ENCODE peak calls at places on chromosomes 2 and 18, in six cellular contexts. B is foreskin keratinocyte, P is transverse colon, C is spleen, J is ovary, S is tibial artery. D is an unnamed sample. For H3K27me3 and H3K4me1, the result is how much of the 10 kb centered on the place peaks cover.

GRCh38 chr2:157055660-157056199 is 201.8 kb upstream of the GALNT5 start:
- DNase-seq in B (no peak), P (no peak), C (no peak), J (no peak), S (no peak), D (no peak)

GRCh38 chr2:100196786-100197494 is 54.5 kb upstream of the AFF3 start:
- DNase-seq in B (no peak), P (no peak), C (no peak), J (no peak), S (no peak), D (no peak)

GRCh38 chr2:42810971-42811865 is 18.8 kb upstream of the HAAO start:
- DNase-seq in B (no peak), P (peak), C (peak), J (peak), S (peak), D (peak)

GRCh38 chr2:33373986-33374385 is 102.5 kb upstream of the RASGRP3 start:
- DNase-seq in B (no peak), P (no peak), C (no peak), J (no peak), S (peak), D (no peak)

GRCh38 chr18:74856967-74857366 is 259.3 kb downstream of the ZNF407 start:
- DNase-seq in B (no peak), P (no peak), C (no peak), J (no peak), S (no peak), D (no peak)

GRCh38 chr2:27085670-27086089 is 892 bp upstream of the KHK start:
- DNase-seq in B (no peak), P (peak), C (peak), J (peak), S (peak), D (peak)

GRCh38 chr18:74897971-74898657 is 300.4 kb downstream of the ZNF407 start:
- DNase-seq in B (no peak), P (no peak), C (no peak), J (no peak), S (no peak), D (no peak)

GRCh38 chr2:165621086-165621560 is 151.6 kb downstream of the CSRNP3 start:
- DNase-seq in B (no peak), P (no peak), C (no peak), J (no peak), S (peak), D (no peak)

GRCh38 chr2:58291726-58292430 is 50.8 kb upstream of the FANCL start:
- DNase-seq in B (no peak), P (no peak), C (no peak), J (no peak), S (no peak), D (no peak)

GRCh38 chr2:157839162-157839801 is 36.8 kb downstream of the ACVR1 start:
- DNase-seq in B (no peak), P (no peak), C (no peak), J (no peak), S (peak), D (peak)

GRCh38 chr2:29295843-29296242 is 180.6 kb downstream of the CLIP4 start:
- DNase-seq in B (no peak), P (no peak), C (no peak), J (no peak), S (no peak), D (peak)

GRCh38 chr2:188629890-188630483 is 338.3 kb downstream of the GULP1 start:
- DNase-seq in B (no peak), P (no peak), C (no peak), J (peak), S (no peak), D (no peak)

GRCh38 chr2:74602553-74603281 is 45.4 kb downstream of the M1AP start:
- DNase-seq in B (peak), P (no peak), C (no peak), J (no peak), S (no peak), D (no peak)

GRCh38 chr2:29325544-29325943 is 210.3 kb downstream of the CLIP4 start:
- DNase-seq in B (peak), P (no peak), C (no peak), J (no peak), S (no peak), D (no peak)

GRCh38 chr2:101518470-101519172 is 43.7 kb upstream of the RFX8 start:
- DNase-seq in B (no peak), P (peak), C (no peak), J (peak), S (no peak), D (peak)

GRCh38 chr2:47072728-47073191 is 82.3 kb downstream of the STPG4 start:
- DNase-seq in B (no peak), P (peak), C (no peak), J (peak), S (peak), D (peak)

GRCh38 chr2:111671426-111672150 is 212.4 kb downstream of the ANAPC1 start:
- DNase-seq in B (no peak), P (peak), C (no peak), J (no peak), S (peak), D (no peak)

GRCh38 chr2:215601526-215601925 is 165.7 kb upstream of the FN1 start:
- DNase-seq in B (no peak), P (no peak), C (no peak), J (no peak), S (no peak), D (no peak)

GRCh38 chr2:44955593-44956449 is 14.3 kb downstream of the SIX3 start:
- DNase-seq in B (no peak), P (peak), C (peak), J (peak), S (peak), D (peak)

GRCh38 chr2:195479407-195479806 is 177.6 kb upstream of the SLC39A10 start:
- DNase-seq in B (no peak), P (no peak), C (no peak), J (no peak), S (no peak), D (no peak)

GRCh38 chr2:47528874-47529273 is 125.9 kb downstream of the MSH2 start:
- DNase-seq in B (no peak), P (no peak), C (no peak), J (no peak), S (no peak), D (no peak)

GRCh38 chr2:47664817-47665216 is 118.1 kb upstream of the MSH6 start:
- DNase-seq in B (no peak), P (peak), C (no peak), J (no peak), S (no peak), D (no peak)

GRCh38 chr18:45467307-45467706 is 148.0 kb upstream of the SLC14A2 start:
- DNase-seq in B (no peak), P (no peak), C (no peak), J (no peak), S (no peak), D (no peak)

GRCh38 chr2:174593574-174594203 is 3.9 kb downstream of the WIPF1 start:
- DNase-seq in B (no peak), P (peak), C (no peak), J (no peak), S (no peak), D (no peak)

GRCh38 chr2:47267389-47268086 is 112.4 kb upstream of the STPG4 start:
- DNase-seq in B (no peak), P (no peak), C (no peak), J (no peak), S (no peak), D (no peak)

GRCh38 chr2:28462122-28462521 is 33.7 kb upstream of the PLB1 start:
- DNase-seq in B (no peak), P (no peak), C (no peak), J (no peak), S (no peak), D (no peak)

GRCh38 chr18:3594760-3595241 is 144.8 kb downstream of the TGIF1 start:
- DNase-seq in B (peak), P (peak), C (no peak), J (peak), S (no peak), D (no peak)

GRCh38 chr2:30866974-30867373 is 59.7 kb upstream of the CAPN13 start:
- DNase-seq in B (no peak), P (no peak), C (no peak), J (no peak), S (no peak), D (no peak)

GRCh38 chr18:8212893-8213805 is 396.1 kb upstream of the RAB12 start:
- DNase-seq in B (no peak), P (no peak), C (no peak), J (no peak), S (no peak), D (no peak)

GRCh38 chr18:30500240-30500945 is 542.1 kb downstream of the DSC3 start:
- DNase-seq in B (no peak), P (no peak), C (no peak), J (no peak), S (no peak), D (no peak)

GRCh38 chr2:141331127-141331526 is 799.7 kb downstream of the LRP1B start:
- DNase-seq in B (peak), P (no peak), C (no peak), J (no peak), S (no peak), D (no peak)

GRCh38 chr2:241443486-241444223 is 64.7 kb downstream of the STK25 start:
- DNase-seq in B (peak), P (peak), C (peak), J (no peak), S (no peak), D (peak)

GRCh38 chr2:58336416-58336815 is 95.3 kb upstream of the FANCL start:
- DNase-seq in B (no peak), P (no peak), C (no peak), J (no peak), S (no peak), D (no peak)

GRCh38 chr2:215542690-215543089 is 106.8 kb upstream of the FN1 start:
- DNase-seq in B (no peak), P (no peak), C (no peak), J (no peak), S (no peak), D (no peak)

GRCh38 chr2:63898839-63899238 is 57.1 kb downstream of the UGP2 start:
- DNase-seq in B (no peak), P (no peak), C (no peak), J (no peak), S (no peak), D (no peak)

GRCh38 chr2:24971550-24972314 is at the start of gene DNAJC27:
- DNase-seq in B (peak), P (peak), C (peak), J (peak), S (peak), D (peak)

GRCh38 chr2:162874412-162874811 is 35.8 kb upstream of the KCNH7 start:
- DNase-seq in B (no peak), P (no peak), C (no peak), J (no peak), S (no peak), D (no peak)

GRCh38 chr2:236904389-236905263 is 181.1 kb upstream of the COPS8 start:
- DNase-seq in B (no peak), P (no peak), C (no peak), J (no peak), S (no peak), D (no peak)

GRCh38 chr18:59042477-59042842 is 97.2 kb upstream of the SEC11C start:
- DNase-seq in B (no peak), P (no peak), C (no peak), J (no peak), S (no peak), D (no peak)

GRCh38 chr18:10787293-10787901 is 261.6 kb downstream of the NAPG start:
- DNase-seq in B (no peak), P (peak), C (peak), J (peak), S (peak), D (peak)

GRCh38 chr18:10793730-10794370 is 268.0 kb downstream of the NAPG start:
- DNase-seq in B (no peak), P (no peak), C (no peak), J (no peak), S (no peak), D (no peak)

GRCh38 chr18:10794771-10795170 is 268.9 kb downstream of the NAPG start:
- DNase-seq in B (no peak), P (no peak), C (no peak), J (no peak), S (no peak), D (no peak)

GRCh38 chr18:10791141-10791808 is 265.4 kb downstream of the NAPG start:
- DNase-seq in B (no peak), P (peak), C (no peak), J (no peak), S (no peak), D (no peak)

DNA sequence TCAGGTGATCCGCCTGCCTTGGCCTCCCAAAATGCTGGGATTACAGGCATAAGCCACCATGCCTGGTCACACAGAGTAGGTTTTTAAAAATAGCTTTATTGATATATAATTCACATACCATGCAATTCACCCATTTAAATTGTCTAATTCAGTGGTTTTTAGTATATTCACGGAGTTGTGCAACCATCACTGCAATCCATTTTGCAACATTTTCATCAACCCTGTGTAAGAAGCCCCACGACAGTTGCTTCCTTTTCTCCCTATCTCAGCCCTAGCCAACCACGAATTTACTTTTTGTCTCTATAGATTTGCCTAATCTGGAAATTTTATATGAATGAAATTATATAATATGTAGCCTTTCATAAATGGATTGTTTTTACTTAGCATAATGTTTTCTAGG is 266.4 kb downstream of the NAPG start:
- DNase-seq in B (no peak), P (no peak), C (no peak), J (no peak), S (no peak), D (no peak)
- H3K27me3 ChIP-seq in B (under half), P (under half), C (under half), J (under half), S (under half), D (under half)

GRCh38 chr2:112727276-112728028 is 6.6 kb downstream of the NT5DC4 start:
- DNase-seq in B (no peak), P (no peak), C (no peak), J (no peak), S (no peak), D (no peak)
- TF ChIP-seq CTCF in B (no peak), P (no peak), C (no peak), J (no peak), S (no peak), D (no peak)

DNA sequence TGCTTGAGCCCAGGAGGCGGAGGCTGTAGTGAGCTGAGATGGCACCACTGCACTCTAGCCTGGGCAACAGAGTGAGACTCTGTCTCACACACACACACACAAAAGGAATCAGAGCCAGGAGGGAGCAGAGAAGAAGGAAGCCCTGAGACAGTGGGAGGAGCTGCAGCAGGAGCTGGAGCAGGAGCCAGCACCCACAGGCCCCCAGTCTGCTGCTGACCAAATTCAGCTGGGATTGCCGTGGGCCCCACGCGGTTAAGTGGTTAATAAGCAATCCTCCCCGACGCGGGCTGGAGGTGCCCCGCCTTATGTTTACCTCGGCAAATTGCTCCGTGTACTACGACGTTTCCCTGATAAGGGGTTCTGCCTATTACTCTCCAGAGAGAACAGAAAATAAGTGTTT is 265.3 kb downstream of the TWIST2 start:
- DNase-seq in B (no peak), P (peak), C (no peak), J (peak), S (no peak), D (no peak)
- H3K4me1 ChIP-seq in B (under half), P (under half), C (under half), J (under half), S (under half), D (under half)

GRCh38 chr18:55751476-55751875 is 163.5 kb upstream of the TCF4 start:
- DNase-seq in B (no peak), P (no peak), C (no peak), J (no peak), S (no peak), D (no peak)
- H3K27me3 ChIP-seq in B (under half), P (under half), C (under half), J (under half), S (under half), D (under half)

GRCh38 chr18:67194886-67195285 is 321.6 kb downstream of the DSEL start:
- DNase-seq in B (no peak), P (no peak), C (no peak), J (no peak), S (no peak), D (peak)
- TF ChIP-seq CTCF in B (no peak), P (no peak), C (no peak), J (no peak), S (no peak), D (peak)

DNA sequence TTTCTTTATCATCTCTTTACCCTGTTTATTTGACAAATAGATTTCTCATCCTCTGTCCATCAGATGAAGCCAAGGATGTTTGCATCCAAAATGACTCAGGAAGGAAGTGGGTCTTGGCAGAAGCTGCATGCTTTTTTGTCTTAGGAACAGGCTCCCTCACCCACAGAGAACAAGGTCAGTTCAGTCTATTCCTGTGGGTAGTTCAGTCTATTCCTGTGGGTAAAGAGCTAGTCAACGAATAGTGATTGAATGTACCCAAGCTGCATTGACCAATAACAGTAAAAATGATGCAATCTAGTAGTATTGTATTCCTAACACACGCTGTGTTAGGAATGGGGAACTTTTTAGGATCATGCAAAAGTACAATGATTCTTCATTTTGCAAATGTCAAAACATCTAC is 290.8 kb upstream of the TANK start:
- DNase-seq in B (peak), P (no peak), C (no peak), J (no peak), S (peak), D (no peak)
- H3K4me1 ChIP-seq in B (under half), P (under half), C (under half), J (under half), S (under half), D (under half)